ENCODE peak calls at places on chromosomes 1 and 21, in ten cellular contexts. Z, T, U, Q, C, J, B, F, Y and H are unnamed samples.

GRCh38 chr21:31298618-31299269 is 45.3 kb downstream of the TIAM1 start:
- DNase-seq in Z (no peak), T (no peak), U (no peak), Q (no peak), C (no peak), J (no peak), B (no peak), F (no peak), Y (no peak), H (no peak)

GRCh38 chr1:182206628-182207239 is 145.2 kb upstream of the ZNF648 start:
- DNase-seq in Z (no peak), T (no peak), U (no peak), Q (no peak), C (peak), J (no peak), B (peak), F (no peak), Y (peak), H (no peak)

GRCh38 chr1:171179323-171180227 is 5.5 kb upstream of the FMO2 start:
- DNase-seq in Z (no peak), T (no peak), U (no peak), Q (no peak), C (no peak), J (no peak), B (no peak), F (no peak), Y (peak), H (no peak)

GRCh38 chr1:208668991-208669390 is 424.8 kb upstream of the PLXNA2 start:
- DNase-seq in Z (no peak), T (no peak), U (no peak), Q (no peak), C (no peak), J (no peak), B (no peak), F (no peak), Y (no peak), H (no peak)

GRCh38 chr1:186626969-186627368 is 53.3 kb downstream of the PTGS2 start:
- DNase-seq in Z (no peak), T (no peak), U (no peak), Q (no peak), C (no peak), J (no peak), B (no peak), F (no peak), Y (no peak), H (no peak)

GRCh38 chr1:238927899-238928298 is 458.5 kb upstream of the CHRM3 start:
- DNase-seq in Z (no peak), T (no peak), U (no peak), Q (no peak), C (no peak), J (no peak), B (no peak), F (no peak), Y (no peak), H (no peak)

GRCh38 chr1:224503161-224504118 is 68.8 kb upstream of the WDR26 start:
- DNase-seq in Z (no peak), T (peak), U (no peak), Q (peak), C (peak), J (peak), B (peak), F (peak), Y (peak), H (peak)

GRCh38 chr1:230542054-230542453 is 100.2 kb upstream of the COG2 start:
- DNase-seq in Z (no peak), T (no peak), U (no peak), Q (no peak), C (no peak), J (no peak), B (no peak), F (no peak), Y (no peak), H (no peak)

GRCh38 chr1:154803203-154803920 is 66.7 kb downstream of the KCNN3 start:
- DNase-seq in Z (no peak), T (no peak), U (no peak), Q (no peak), C (no peak), J (peak), B (no peak), F (no peak), Y (no peak), H (no peak)

GRCh38 chr1:225963735-225964530 is 22.9 kb upstream of the LEFTY2 start:
- DNase-seq in Z (no peak), T (no peak), U (no peak), Q (no peak), C (no peak), J (no peak), B (no peak), F (no peak), Y (no peak), H (no peak)

GRCh38 chr1:32205401-32206370 is at the start of gene IQCC:
- DNase-seq in Z (peak), T (peak), U (peak), Q (peak), C (peak), J (peak), B (peak), F (peak), Y (peak), H (peak)

GRCh38 chr1:86774305-86775304 is 70.2 kb downstream of the SH3GLB1 start:
- DNase-seq in Z (no peak), T (no peak), U (peak), Q (peak), C (peak), J (peak), B (peak), F (no peak), Y (peak), H (peak)

GRCh38 chr1:163265547-163265946 is 56.2 kb upstream of the NUF2 start:
- DNase-seq in Z (no peak), T (no peak), U (no peak), Q (no peak), C (no peak), J (no peak), B (no peak), F (no peak), Y (no peak), H (no peak)

GRCh38 chr1:172745014-172745413 is 86.1 kb downstream of the FASLG start:
- DNase-seq in Z (peak), T (no peak), U (peak), Q (peak), C (no peak), J (peak), B (peak), F (no peak), Y (peak), H (no peak)

GRCh38 chr1:82226198-82226505 is 425.4 kb downstream of the ADGRL2 start:
- DNase-seq in Z (no peak), T (no peak), U (no peak), Q (no peak), C (no peak), J (no peak), B (no peak), F (no peak), Y (no peak), H (no peak)

GRCh38 chr1:52695627-52696026 is 2.5 kb downstream of the COA7 start:
- DNase-seq in Z (no peak), T (no peak), U (no peak), Q (no peak), C (no peak), J (no peak), B (no peak), F (no peak), Y (no peak), H (no peak)

GRCh38 chr1:206672844-206673758 is 11.6 kb upstream of the MAPKAPK2 start:
- DNase-seq in Z (no peak), T (no peak), U (no peak), Q (no peak), C (no peak), J (no peak), B (no peak), F (no peak), Y (no peak), H (peak)